ENCODE peak calls at places on chromosomes 1 and 21, in ten cellular contexts. Y is GDM1; S is ELR; B is right lobe of liver; R is NCI-H1092; P is stimulated activated CD8-positive, alpha-beta memory T cell treated with anti-CD3 and anti-CD28 coated beads, Interleukin-2, amount 100 ng/mL, for 48 hours; U is WTC11; G is GM04503; D is memory B cell; M is CD14-positive monocyte. Q is an unnamed sample.

GRCh38 chr1:92475029-92475428 is 11.7 kb downstream of the GFI1 start:
- DNase-seq in Y (no peak), S (no peak), B (no peak), R (no peak), P (no peak), U (no peak), G (no peak), D (no peak), M (no peak), Q (no peak)

GRCh38 chr1:157107702-157108101 is 8.1 kb upstream of the ETV3L start:
- DNase-seq in Y (no peak), S (no peak), B (no peak), R (no peak), P (no peak), U (no peak), G (no peak), D (no peak), M (no peak), Q (no peak)

GRCh38 chr1:230310381-230311163 is 115.6 kb downstream of the PGBD5 start:
- DNase-seq in Y (peak), S (peak), B (peak), R (peak), P (peak), U (peak), G (no peak), D (peak), M (no peak), Q (peak)

GRCh38 chr1:25917996-25918395 is 11.8 kb upstream of the STMN1 start:
- DNase-seq in Y (no peak), S (no peak), B (no peak), R (no peak), P (no peak), U (no peak), G (no peak), D (no peak), M (no peak), Q (no peak)

GRCh38 chr1:202725541-202725940 is 15.3 kb upstream of the SYT2 start:
- DNase-seq in Y (no peak), S (no peak), B (no peak), R (no peak), P (no peak), U (no peak), G (no peak), D (no peak), M (no peak), Q (no peak)

GRCh38 chr21:36297938-36298572 is 21.9 kb upstream of the MORC3 start:
- DNase-seq in Y (peak), S (peak), B (no peak), R (no peak), P (peak), U (no peak), G (no peak), D (peak), M (peak), Q (peak)

GRCh38 chr1:17762313-17762712 is 7.2 kb downstream of the ACTL8 start:
- DNase-seq in Y (no peak), S (no peak), B (no peak), R (no peak), P (no peak), U (no peak), G (no peak), D (no peak), M (no peak), Q (no peak)

GRCh38 chr1:180988221-180988826 is 34.3 kb downstream of the STX6 start:
- DNase-seq in Y (no peak), S (no peak), B (no peak), R (peak), P (no peak), U (no peak), G (no peak), D (no peak), M (no peak), Q (no peak)

GRCh38 chr1:94316183-94316582 is 78.8 kb upstream of the ARHGAP29 start:
- DNase-seq in Y (no peak), S (no peak), B (no peak), R (no peak), P (no peak), U (no peak), G (no peak), D (no peak), M (no peak), Q (no peak)

GRCh38 chr1:183241446-183241845 is 55.4 kb downstream of the LAMC2 start:
- DNase-seq in Y (no peak), S (peak), B (no peak), R (no peak), P (no peak), U (no peak), G (peak), D (no peak), M (no peak), Q (no peak)

GRCh38 chr1:183023146-183023600 is at the start of gene LAMC1:
- DNase-seq in Y (peak), S (peak), B (peak), R (peak), P (no peak), U (peak), G (no peak), D (peak), M (peak), Q (peak)

GRCh38 chr1:207948536-207949250 is 37.8 kb upstream of the CD34 start:
- DNase-seq in Y (no peak), S (no peak), B (no peak), R (no peak), P (no peak), U (no peak), G (no peak), D (no peak), M (no peak), Q (no peak)

GRCh38 chr1:112783059-112783458 is 67.9 kb upstream of the PPM1J start:
- DNase-seq in Y (no peak), S (no peak), B (no peak), R (no peak), P (no peak), U (no peak), G (no peak), D (no peak), M (no peak), Q (no peak)

GRCh38 chr21:41446571-41446970 is 20.5 kb downstream of the MX1 start:
- DNase-seq in Y (no peak), S (peak), B (no peak), R (no peak), P (no peak), U (no peak), G (no peak), D (no peak), M (no peak), Q (no peak)

GRCh38 chr1:23923592-23924495 is 10.7 kb upstream of the CNR2 start:
- DNase-seq in Y (no peak), S (no peak), B (no peak), R (no peak), P (no peak), U (no peak), G (no peak), D (no peak), M (no peak), Q (no peak)

GRCh38 chr1:81369814-81370213 is 430.9 kb upstream of the ADGRL2 start:
- DNase-seq in Y (no peak), S (no peak), B (no peak), R (no peak), P (no peak), U (no peak), G (no peak), D (no peak), M (no peak), Q (no peak)

GRCh38 chr1:51671527-51672325 is 54.8 kb downstream of the OSBPL9 start:
- DNase-seq in Y (no peak), S (peak), B (no peak), R (no peak), P (no peak), U (no peak), G (no peak), D (no peak), M (no peak), Q (no peak)

GRCh38 chr1:171251741-171252300 is 3.5 kb downstream of the FMO1 start:
- DNase-seq in Y (no peak), S (peak), B (no peak), R (no peak), P (peak), U (peak), G (no peak), D (no peak), M (no peak), Q (peak)

GRCh38 chr1:22717038-22717758 is 6.6 kb downstream of the EPHB2 start:
- DNase-seq in Y (no peak), S (no peak), B (no peak), R (peak), P (no peak), U (no peak), G (no peak), D (no peak), M (no peak), Q (no peak)

GRCh38 chr1:245604979-245605378 is 450.2 kb downstream of the KIF26B start:
- DNase-seq in Y (no peak), S (no peak), B (no peak), R (no peak), P (no peak), U (no peak), G (no peak), D (no peak), M (no peak), Q (no peak)

GRCh38 chr1:93358293-93358692 is 12.6 kb downstream of the DR1 start:
- DNase-seq in Y (no peak), S (no peak), B (no peak), R (no peak), P (no peak), U (peak), G (no peak), D (no peak), M (no peak), Q (no peak)

GRCh38 chr1:31041529-31041928 is 24.0 kb downstream of the PUM1 start:
- DNase-seq in Y (no peak), S (no peak), B (no peak), R (no peak), P (no peak), U (no peak), G (no peak), D (no peak), M (no peak), Q (no peak)

GRCh38 chr1:16043521-16043920 is at the start of gene CLCNKB:
- DNase-seq in Y (no peak), S (no peak), B (no peak), R (no peak), P (no peak), U (no peak), G (no peak), D (no peak), M (no peak), Q (no peak)

GRCh38 chr1:9573723-9574122 is 15.0 kb upstream of the TMEM201 start:
- DNase-seq in Y (no peak), S (peak), B (no peak), R (no peak), P (no peak), U (no peak), G (no peak), D (no peak), M (no peak), Q (no peak)

Q was measured in head of caudate nucleus.